ENCODE peak calls at places on chromosomes 7 and 10, in seven cellular contexts. B, F, I, L, H, D and C are unnamed samples.

GRCh38 chr10:7787150-7787856 is 490 bp downstream of the KIN start:
- DNase-seq in B (no peak), F (no peak), I (peak), L (no peak), H (no peak), D (peak), C (no peak)

GRCh38 chr7:94335586-94335985 is 59.1 kb upstream of the COL1A2 start:
- DNase-seq in B (no peak), F (no peak), I (no peak), L (no peak), H (no peak), D (peak), C (peak)

GRCh38 chr10:15068802-15069201 is 19.8 kb downstream of the ACBD7 start:
- DNase-seq in B (no peak), F (no peak), I (peak), L (no peak), H (no peak), D (peak), C (no peak)

GRCh38 chr10:110443239-110444008 is 54.3 kb upstream of the DUSP5 start:
- DNase-seq in B (no peak), F (peak), I (no peak), L (no peak), H (no peak), D (no peak), C (no peak)

GRCh38 chr7:157266272-157266671 is 70.5 kb upstream of the DNAJB6 start:
- DNase-seq in B (no peak), F (no peak), I (peak), L (no peak), H (no peak), D (peak), C (no peak)

GRCh38 chr7:156840134-156840533 is 52.8 kb downstream of the LMBR1 start:
- DNase-seq in B (no peak), F (no peak), I (no peak), L (no peak), H (no peak), D (no peak), C (no peak)

GRCh38 chr7:31043035-31043434 is 9.1 kb upstream of the ADCYAP1R1 start:
- DNase-seq in B (no peak), F (peak), I (no peak), L (no peak), H (no peak), D (no peak), C (no peak)

GRCh38 chr7:76326646-76327233 is 24.3 kb downstream of the HSPB1 start:
- DNase-seq in B (no peak), F (no peak), I (peak), L (no peak), H (no peak), D (peak), C (no peak)

GRCh38 chr7:116832692-116833091 is 29.7 kb upstream of the CAPZA2 start:
- DNase-seq in B (no peak), F (no peak), I (no peak), L (no peak), H (no peak), D (no peak), C (no peak)

GRCh38 chr10:90222372-90222771 is 521.0 kb downstream of the KIF20B start:
- DNase-seq in B (no peak), F (no peak), I (peak), L (peak), H (no peak), D (peak), C (no peak)

GRCh38 chr7:45715471-45716352 is 141.5 kb downstream of the ADCY1 start:
- DNase-seq in B (peak), F (peak), I (no peak), L (no peak), H (no peak), D (no peak), C (no peak)

GRCh38 chr7:11376549-11376948 is 402.9 kb downstream of the PHF14 start:
- DNase-seq in B (no peak), F (no peak), I (no peak), L (no peak), H (no peak), D (no peak), C (no peak)

GRCh38 chr10:72611783-72612182 is 14.1 kb downstream of the MICU1 start:
- DNase-seq in B (no peak), F (no peak), I (no peak), L (no peak), H (no peak), D (peak), C (no peak)

GRCh38 chr7:132049462-132050304 is 493.3 kb upstream of the PODXL start:
- DNase-seq in B (peak), F (peak), I (peak), L (no peak), H (no peak), D (no peak), C (no peak)

GRCh38 chr7:114658188-114658587 is 243.6 kb downstream of the FOXP2 start:
- DNase-seq in B (no peak), F (no peak), I (no peak), L (no peak), H (no peak), D (no peak), C (no peak)

GRCh38 chr10:69180525-69181204 is 631 bp downstream of the SUPV3L1 start:
- DNase-seq in B (no peak), F (no peak), I (peak), L (no peak), H (no peak), D (peak), C (no peak)

GRCh38 chr7:96870201-96870600 is 135.2 kb upstream of the DLX6 start:
- DNase-seq in B (no peak), F (no peak), I (no peak), L (no peak), H (no peak), D (no peak), C (peak)

GRCh38 chr10:117175215-117175900 is 21.9 kb upstream of the KCNK18 start:
- DNase-seq in B (peak), F (peak), I (no peak), L (no peak), H (peak), D (no peak), C (no peak)

GRCh38 chr7:1331026-1331425 is 98.4 kb downstream of the UNCX start:
- DNase-seq in B (no peak), F (no peak), I (no peak), L (no peak), H (no peak), D (no peak), C (no peak)

GRCh38 chr7:156780724-156781455 is 112.1 kb downstream of the LMBR1 start:
- DNase-seq in B (no peak), F (no peak), I (no peak), L (no peak), H (no peak), D (no peak), C (no peak)

GRCh38 chr7:150631866-150632864 is at the start of gene GIMAP6:
- DNase-seq in B (no peak), F (no peak), I (no peak), L (no peak), H (no peak), D (no peak), C (no peak)

GRCh38 chr10:5530846-5531557 is 6.2 kb downstream of the CALML3 start:
- DNase-seq in B (no peak), F (peak), I (no peak), L (no peak), H (peak), D (no peak), C (no peak)

GRCh38 chr10:116113721-116114501 is 159.1 kb downstream of the GFRA1 start:
- DNase-seq in B (no peak), F (no peak), I (peak), L (no peak), H (no peak), D (peak), C (no peak)

GRCh38 chr10:89466599-89467035 is 52.2 kb downstream of the IFIT5 start:
- DNase-seq in B (no peak), F (peak), I (peak), L (no peak), H (no peak), D (peak), C (peak)

GRCh38 chr10:129926066-129927055 is 37.7 kb downstream of the EBF3 start:
- DNase-seq in B (no peak), F (no peak), I (no peak), L (no peak), H (no peak), D (no peak), C (no peak)

GRCh38 chr7:6433814-6434630 is 13.7 kb downstream of the DAGLB start:
- DNase-seq in B (no peak), F (no peak), I (no peak), L (no peak), H (no peak), D (no peak), C (no peak)
- H3K4me3 ChIP-seq in B (no peak), F (no peak), I (no peak), L (no peak), H (no peak), D (no peak), C (no peak)

GRCh38 chr10:85194685-85195084 is 866.3 kb downstream of the CCSER2 start:
- DNase-seq in B (no peak), F (no peak), I (no peak), L (no peak), H (no peak), D (no peak), C (no peak)

GRCh38 chr10:85193796-85194195 is 865.4 kb downstream of the CCSER2 start:
- DNase-seq in B (no peak), F (no peak), I (no peak), L (no peak), H (no peak), D (no peak), C (no peak)

GRCh38 chr10:85195596-85195995 is 867.2 kb downstream of the CCSER2 start:
- DNase-seq in B (no peak), F (no peak), I (no peak), L (no peak), H (no peak), D (no peak), C (no peak)
- TF ChIP-seq CTCF in B (no peak), F (no peak), I (no peak), L (no peak), H (no peak), D (no peak), C (no peak)

DNA sequence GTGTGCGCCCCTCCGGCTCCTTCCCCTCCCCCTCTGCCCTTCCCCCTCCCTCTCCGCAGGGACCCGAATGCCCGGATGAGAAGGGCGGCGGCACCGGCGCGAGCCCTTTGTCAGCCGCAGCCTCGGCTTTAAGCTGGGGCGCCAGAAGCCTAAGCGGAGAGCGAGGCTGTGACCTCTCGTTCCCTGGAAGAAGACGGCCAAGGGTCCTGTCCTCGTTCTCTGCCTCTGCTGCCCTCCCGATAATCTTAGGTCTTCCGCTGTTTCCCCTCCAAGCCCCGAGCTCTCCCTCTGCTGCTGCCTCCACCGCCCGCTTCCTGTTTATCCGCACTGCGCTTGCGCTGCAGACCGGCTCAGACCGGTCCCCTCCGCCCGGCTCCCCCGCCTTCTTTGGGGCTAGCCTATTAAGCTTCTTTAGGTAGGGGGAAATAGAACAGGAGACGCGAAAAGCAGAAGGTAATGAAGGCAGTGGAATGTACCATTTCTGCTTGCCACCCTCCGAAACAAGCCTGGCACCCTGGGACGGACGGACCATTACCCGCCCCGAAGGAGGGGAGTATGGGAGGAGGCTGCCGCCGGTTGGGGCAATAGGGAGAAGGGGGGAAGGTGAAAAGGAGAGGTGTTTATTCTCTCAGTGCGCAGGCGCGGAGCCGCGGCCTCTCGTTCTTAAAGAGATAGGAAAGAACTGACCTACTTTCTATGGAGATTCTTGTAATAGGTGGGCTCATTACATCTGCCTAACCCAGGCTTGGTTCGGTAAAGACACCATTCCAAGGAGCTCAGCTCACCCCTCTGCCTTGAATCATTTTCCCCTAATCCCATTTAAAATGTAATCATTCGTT is at the start of gene OGA:
- DNase-seq in B (peak), F (peak), I (peak), L (peak), H (peak), D (peak), C (peak)
- H3K4me3 ChIP-seq in B (peak), F (peak), I (peak), L (peak), H (peak), D (peak), C (peak)

GRCh38 chr7:82443801-82444219 is 233 bp upstream of the CACNA2D1 start:
- DNase-seq in B (peak), F (peak), I (peak), L (peak), H (peak), D (peak), C (no peak)
- TF ChIP-seq CTCF in B (no peak), F (no peak), I (no peak), L (peak), H (no peak), D (peak), C (no peak)

GRCh38 chr7:15682751-15683150 is 3.7 kb downstream of the MEOX2 start:
- DNase-seq in B (no peak), F (no peak), I (no peak), L (no peak), H (no peak), D (no peak), C (no peak)
- H3K4me3 ChIP-seq in B (no peak), F (no peak), I (no peak), L (no peak), H (peak), D (no peak), C (no peak)

DNA sequence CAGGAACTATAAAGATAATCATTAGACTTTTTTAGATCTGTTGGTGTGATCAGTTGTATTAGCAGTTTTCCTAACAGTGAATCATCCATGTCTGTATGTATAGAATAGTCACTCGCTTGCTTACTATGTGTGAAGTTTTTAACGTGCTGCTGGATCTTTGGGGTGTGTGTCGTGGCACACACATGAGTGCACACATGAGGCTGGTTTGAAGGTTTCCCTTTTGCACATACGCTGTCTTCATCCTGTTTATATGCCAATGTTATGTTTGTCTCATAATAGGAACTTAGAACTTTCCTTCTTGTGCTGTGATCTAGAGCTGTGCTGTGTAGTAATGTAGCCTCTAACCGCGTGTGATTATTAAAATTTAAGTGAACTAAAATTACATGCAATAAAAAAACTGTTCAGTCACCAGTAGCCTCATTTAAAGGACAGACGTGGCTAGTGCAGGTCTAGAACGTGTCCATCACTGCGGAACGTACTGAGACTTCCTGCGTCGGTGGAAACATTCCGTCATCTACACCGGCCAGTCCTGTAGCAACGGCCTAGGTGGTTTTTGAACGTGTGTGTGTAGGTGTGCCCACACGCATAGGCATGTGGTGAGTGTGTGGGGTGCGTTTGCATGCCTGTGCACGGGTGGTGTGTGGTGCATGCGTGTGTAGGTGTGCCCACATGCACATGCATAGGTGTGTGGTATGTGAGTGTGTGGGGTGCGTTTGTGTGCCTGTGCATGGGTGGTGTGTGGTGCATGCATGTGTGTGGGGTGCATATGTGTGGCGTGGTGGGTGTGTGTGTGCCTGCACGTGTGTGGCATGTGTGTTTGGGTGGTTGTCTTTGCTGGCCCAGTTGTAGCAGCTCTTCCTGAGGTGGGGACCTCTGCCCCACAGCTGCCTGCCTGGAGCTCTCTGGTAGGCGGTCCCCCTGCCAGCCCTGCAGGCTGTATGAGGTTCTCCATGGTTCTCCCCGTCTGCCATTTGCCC is 56.6 kb downstream of the INPP5A start:
- DNase-seq in B (no peak), F (no peak), I (no peak), L (no peak), H (no peak), D (no peak), C (no peak)
- TF ChIP-seq CTCF in B (no peak), F (no peak), I (no peak), L (no peak), H (no peak), D (no peak), C (no peak)

DNA sequence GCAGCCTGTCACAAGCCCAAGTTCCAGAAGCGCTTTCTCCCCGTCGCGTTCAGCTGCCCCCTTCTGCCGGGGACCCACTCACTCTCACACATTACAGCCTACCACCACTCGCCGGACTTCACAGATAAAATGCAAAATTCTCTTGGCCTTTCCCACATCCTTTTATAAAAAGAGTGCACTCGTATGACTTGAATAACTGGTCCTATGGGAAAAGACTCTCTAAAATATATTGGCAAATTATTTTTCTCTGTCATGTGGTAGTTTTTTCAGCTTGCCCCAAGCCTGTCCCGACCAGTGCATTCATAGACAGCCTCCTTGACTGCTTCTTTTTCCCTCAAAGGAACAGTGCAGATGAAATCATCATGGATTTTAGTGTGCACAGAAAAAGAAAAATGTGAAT is 1.3 kb downstream of the INHBA start:
- DNase-seq in B (no peak), F (no peak), I (no peak), L (no peak), H (no peak), D (no peak), C (no peak)
- H3K4me3 ChIP-seq in B (no peak), F (no peak), I (peak), L (peak), H (peak), D (peak), C (peak)

GRCh38 chr7:18521945-18522566 is 26.5 kb downstream of the HDAC9 start:
- DNase-seq in B (no peak), F (no peak), I (no peak), L (no peak), H (no peak), D (peak), C (no peak)
- TF ChIP-seq CTCF in B (no peak), F (no peak), I (no peak), L (no peak), H (no peak), D (no peak), C (no peak)